ENCODE peak calls at places on chromosomes 1 and 21, in seven cellular contexts. F is H9, A is mesendoderm, C is IMR-90, H is mesenchymal stem cell, D is neuronal stem cell, N is H1. X is an unnamed sample.

GRCh38 chr1:20710450-20711284 is 7.1 kb downstream of the KIF17 start:
- DNase-seq in H (no peak), A (no peak), N (no peak), F (no peak), D (no peak), C (no peak), X (peak; percentile 29)

GRCh38 chr1:109140384-109140783 is 26.5 kb downstream of the ELAPOR1 start:
- DNase-seq in H (no peak), N (no peak), D (no peak), C (no peak), F (no peak), A (no peak), X (no peak)

GRCh38 chr1:22252902-22253790 is 110.2 kb upstream of the WNT4 start:
- DNase-seq in C (no peak), H (no peak), D (no peak), F (no peak), N (no peak), A (no peak), X (no peak)

GRCh38 chr21:38902608-38903445 is 97.1 kb downstream of the ETS2 start:
- DNase-seq in H (peak; percentile 34), F (no peak), A (no peak), D (no peak), C (no peak), N (no peak), X (no peak)

GRCh38 chr1:9720785-9721605 is 69.5 kb downstream of the PIK3CD start:
- DNase-seq in H (no peak), A (no peak), F (no peak), C (no peak), D (no peak), N (no peak), X (no peak)

GRCh38 chr1:27455166-27455811 is 34.7 kb downstream of the WASF2 start:
- DNase-seq in C (no peak), F (no peak), A (no peak), D (no peak), N (no peak), H (no peak), X (no peak)

GRCh38 chr1:64231153-64231552 is 27.7 kb downstream of the UBE2U start:
- DNase-seq in D (no peak), A (no peak), C (no peak), F (no peak), H (no peak), N (no peak), X (no peak)

GRCh38 chr21:29825936-29826335 is 113.9 kb downstream of the GRIK1 start:
- DNase-seq in N (no peak), A (no peak), D (no peak), C (no peak), H (no peak), F (no peak), X (no peak)

GRCh38 chr1:109996476-109996875 is 11.9 kb downstream of the AHCYL1 start:
- DNase-seq in H (peak; percentile 88), C (peak; percentile 61), N (no peak), D (no peak), A (no peak), F (no peak), X (peak; percentile 86)

GRCh38 chr1:228964178-228964819 is 229.0 kb downstream of the RHOU start:
- DNase-seq in A (peak; percentile 88), H (peak; percentile 85), F (peak; percentile 24), N (no peak), C (peak; percentile 94), D (no peak), X (peak; percentile 93)

GRCh38 chr1:31639543-31639942 is 5.1 kb downstream of the PEF1 start:
- DNase-seq in C (peak; percentile 78), F (no peak), H (peak; percentile 93), A (no peak), N (no peak), D (no peak), X (peak; percentile 72)

GRCh38 chr1:81801032-81801833 is 499 bp downstream of the ADGRL2 start:
- DNase-seq in N (no peak), F (peak; percentile 86), D (peak; percentile 88), H (peak; percentile 97), A (peak; percentile 97), C (peak; percentile 88), X (peak; percentile 24)

GRCh38 chr1:78045600-78045849 is 241 bp upstream of the GIPC2 start:
- DNase-seq in H (no peak), N (no peak), D (no peak), F (no peak), C (no peak), A (no peak), X (no peak)

GRCh38 chr1:24695202-24695974 is 49.9 kb upstream of the CLIC4 start:
- DNase-seq in N (no peak), A (peak; percentile 66), C (no peak), D (no peak), H (no peak), F (no peak), X (no peak)

DNA sequence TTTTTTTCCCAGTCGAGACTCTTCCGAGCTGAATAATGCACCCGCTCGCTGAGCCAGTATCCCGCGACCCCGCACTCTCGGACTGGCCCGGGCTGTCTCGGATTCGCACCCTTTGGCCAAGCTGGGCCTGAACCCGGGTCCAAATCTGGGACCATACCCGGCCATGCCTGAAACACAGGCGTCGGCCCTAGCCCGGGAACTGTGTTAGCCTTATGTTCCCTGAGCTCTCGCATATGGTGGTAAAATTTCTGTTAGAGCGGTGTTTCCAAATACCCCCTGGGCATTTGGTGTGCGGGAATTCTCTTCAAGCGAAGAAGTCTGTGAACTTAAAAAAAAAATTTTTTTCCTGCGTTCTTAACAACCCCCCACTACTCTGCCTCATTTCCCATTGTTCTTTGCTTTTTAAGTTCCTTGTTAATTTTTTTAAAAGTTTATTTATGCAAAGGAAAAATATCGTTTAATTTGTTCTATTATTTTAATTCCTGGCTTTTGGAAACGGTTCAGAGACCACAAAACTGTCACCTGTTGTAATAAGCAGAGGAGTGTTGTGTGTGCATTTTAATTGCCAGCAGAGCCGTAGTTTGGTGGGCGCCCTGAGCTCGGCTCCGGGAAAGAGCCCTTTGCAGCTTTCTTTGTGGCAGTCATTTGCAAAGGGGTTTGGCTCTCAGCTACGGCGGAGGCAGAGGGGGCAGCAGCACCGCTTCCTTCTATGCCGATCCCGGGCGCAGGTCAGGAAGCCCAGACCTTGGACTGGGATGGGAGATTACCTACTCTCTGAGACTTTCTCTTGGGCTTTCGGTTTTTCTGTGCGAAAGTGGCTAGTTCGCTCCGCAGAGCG is 3.3 kb downstream of the RNF220 start:
- DNase-seq in F (peak; percentile 88), D (peak; percentile 64), C (no peak), N (no peak), A (peak; percentile 87), H (peak; percentile 28), X (no peak)
- H3K4ac ChIP-seq in F (no peak overlapping the region), D (no peak overlapping the region), C (no peak overlapping the region), N (no peak overlapping the region), A (no peak overlapping the region), H (no peak overlapping the region), X (no peak overlapping the region)

GRCh38 chr1:198959032-198959431 is 320.2 kb downstream of the PTPRC start:
- DNase-seq in C (no peak), H (no peak), D (no peak), F (no peak), A (no peak), N (no peak), X (no peak)

GRCh38 chr1:198950036-198950435 is 311.2 kb downstream of the PTPRC start:
- DNase-seq in C (no peak), H (no peak), F (no peak), D (no peak), A (no peak), N (no peak), X (peak; percentile 85)

GRCh38 chr1:198959676-198960075 is 320.8 kb downstream of the PTPRC start:
- DNase-seq in C (no peak), N (no peak), F (no peak), A (no peak), D (no peak), H (no peak), X (no peak)

DNA sequence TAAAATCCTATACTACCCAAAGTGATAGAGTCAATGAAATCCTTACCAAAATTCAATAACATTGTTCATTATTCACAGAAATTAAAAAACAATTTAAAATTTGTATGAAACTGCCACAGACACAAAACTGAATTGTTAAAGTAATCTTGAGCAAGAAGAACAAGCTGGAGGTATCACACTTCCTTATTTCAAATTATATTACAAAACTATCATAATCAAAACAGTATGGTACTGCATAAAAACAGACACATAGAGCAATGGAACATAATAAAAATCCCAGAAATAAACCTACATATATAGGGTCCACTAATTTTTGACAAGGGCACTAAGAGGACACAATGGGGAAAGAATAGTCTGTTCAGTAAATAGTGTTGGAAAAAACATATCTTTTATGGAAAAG is 316.2 kb downstream of the PTPRC start:
- DNase-seq in H (no peak), D (no peak), N (no peak), A (no peak), C (no peak), F (no peak), X (no peak)
- H3K4ac ChIP-seq in H (no peak overlapping the region), D (no peak overlapping the region), N (no peak overlapping the region), A (no peak overlapping the region), C (no peak overlapping the region), F (no peak overlapping the region), X (no peak overlapping the region)

GRCh38 chr21:45355573-45355972 is 49.4 kb upstream of the COL18A1 start:
- DNase-seq in D (no peak), C (no peak), H (no peak), N (no peak), A (no peak), F (no peak), X (no peak)
- H3K4ac ChIP-seq in D (peak overlapping the region; percentile 23), C (peak overlapping the region; percentile 61), H (peak overlapping the region; percentile 0), N (no peak overlapping the region), A (no peak overlapping the region), F (no peak overlapping the region), X (no peak overlapping the region)

GRCh38 chr1:6470132-6471085 is 4.4 kb upstream of the TNFRSF25 start:
- DNase-seq in C (no peak), A (no peak), F (peak; percentile 65), N (no peak), D (no peak), H (no peak), X (no peak)
- H3K4ac ChIP-seq in C (no peak overlapping the region), A (no peak overlapping the region), F (no peak overlapping the region), N (no peak overlapping the region), D (no peak overlapping the region), H (no peak overlapping the region), X (no peak overlapping the region)

GRCh38 chr21:42242611-42243010 is 23.7 kb downstream of the ABCG1 start:
- DNase-seq in H (no peak), F (no peak), C (no peak), A (no peak), N (no peak), D (no peak), X (no peak)

GRCh38 chr21:42237577-42237976 is 18.6 kb downstream of the ABCG1 start:
- DNase-seq in D (no peak), N (no peak), A (no peak), C (no peak), F (no peak), H (no peak), X (no peak)

GRCh38 chr21:42238185-42238934 is 19.4 kb downstream of the ABCG1 start:
- DNase-seq in H (no peak), F (no peak), D (no peak), N (no peak), A (no peak), C (no peak), X (peak; percentile 43)

GRCh38 chr21:42239556-42239955 is 20.6 kb downstream of the ABCG1 start:
- DNase-seq in H (no peak), A (no peak), N (no peak), F (no peak), D (no peak), C (no peak), X (no peak)

DNA sequence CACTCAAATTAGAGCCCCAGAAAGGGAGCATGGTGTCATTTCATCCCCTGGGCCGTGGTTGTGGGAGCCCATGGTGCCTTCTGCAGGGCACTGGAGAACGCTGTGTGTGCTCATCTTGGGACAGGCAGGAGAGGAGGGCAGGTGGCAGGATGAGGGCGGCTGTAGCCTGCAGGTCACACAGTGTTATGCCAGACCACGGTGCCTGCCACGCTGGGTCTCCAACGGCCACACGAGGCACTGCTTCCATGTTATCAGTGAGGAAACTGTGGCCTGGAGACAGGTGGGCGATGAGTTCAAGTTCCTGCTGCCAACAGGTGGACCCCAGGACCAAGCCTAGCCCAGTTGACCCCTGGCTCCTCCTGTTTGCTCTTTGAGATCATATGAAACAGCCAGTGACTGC is 21.0 kb downstream of the ABCG1 start:
- DNase-seq in C (no peak), H (no peak), F (no peak), A (no peak), N (no peak), D (no peak), X (no peak)
- H3K4ac ChIP-seq in C (no peak overlapping the region), H (no peak overlapping the region), F (no peak overlapping the region), A (no peak overlapping the region), N (no peak overlapping the region), D (peak overlapping the region; percentile 68), X (no peak overlapping the region)

X was measured in trophoblast cell.